ENCODE peak calls at places on chromosomes 3 and 15, in seven cellular contexts. V, C, Y, E, G, D and R are unnamed samples.

GRCh38 chr3:184351511-184352148 is 9.8 kb downstream of the CLCN2 start:
- DNase-seq in G (no peak), Y (no peak), C (no peak), D (no peak), V (no peak), E (no peak), R (no peak)

GRCh38 chr15:35907507-35907906 is 361.5 kb upstream of the DPH6 start:
- DNase-seq in G (no peak), D (peak), V (no peak), Y (no peak), E (peak), C (no peak), R (no peak)

GRCh38 chr15:85142324-85142723 is 160.7 kb downstream of the PDE8A start:
- DNase-seq in C (peak), G (peak), V (no peak), Y (no peak), E (peak), D (peak), R (no peak)

GRCh38 chr3:4734454-4734853 is 241.3 kb downstream of the ITPR1 start:
- DNase-seq in E (no peak), V (no peak), G (no peak), C (no peak), Y (no peak), D (no peak), R (no peak)

GRCh38 chr3:127320529-127321121 is 32.8 kb upstream of the PRR20G start:
- DNase-seq in V (no peak), C (no peak), E (peak), G (no peak), Y (peak), D (no peak), R (no peak)

GRCh38 chr3:112653881-112654300 is 12.9 kb upstream of the CCDC80 start:
- DNase-seq in D (peak), V (no peak), E (peak), Y (no peak), C (peak), G (peak), R (no peak)

GRCh38 chr15:35019401-35020327 is 31.6 kb upstream of the ZNF770 start:
- DNase-seq in Y (no peak), G (peak), C (peak), V (no peak), E (peak), D (peak), R (peak)

GRCh38 chr3:20380310-20380709 is 194.3 kb upstream of the SGO1 start:
- DNase-seq in C (no peak), Y (no peak), G (no peak), E (no peak), V (no peak), D (no peak), R (no peak)

GRCh38 chr3:40417845-40418543 is 31.0 kb downstream of the ENTPD3 start:
- DNase-seq in Y (no peak), C (no peak), D (no peak), E (no peak), V (no peak), G (no peak), R (peak)

GRCh38 chr15:40182358-40183029 is 21.6 kb downstream of the BUB1B start:
- DNase-seq in E (no peak), V (no peak), C (no peak), Y (no peak), D (no peak), G (no peak), R (no peak)

GRCh38 chr3:135889417-135889816 is 76.1 kb upstream of the PPP2R3A start:
- DNase-seq in Y (no peak), E (no peak), C (no peak), V (no peak), D (no peak), G (no peak), R (no peak)

GRCh38 chr15:71743861-71744382 is 66.4 kb upstream of the NR2E3 start:
- DNase-seq in C (peak), Y (peak), V (peak), E (peak), G (no peak), D (peak), R (no peak)

GRCh38 chr3:191959876-191960418 is 499.0 kb downstream of the PYDC2 start:
- DNase-seq in Y (peak), E (no peak), G (peak), D (no peak), V (no peak), C (no peak), R (no peak)

GRCh38 chr15:62835351-62835750 is 207.2 kb upstream of the TPM1 start:
- DNase-seq in Y (no peak), C (no peak), V (no peak), G (no peak), E (no peak), D (no peak), R (no peak)

GRCh38 chr3:54970895-54971294 is 43.0 kb upstream of the LRTM1 start:
- DNase-seq in C (no peak), D (peak), V (no peak), G (peak), E (peak), Y (no peak), R (no peak)

GRCh38 chr3:127740136-127740915 is 67.6 kb downstream of the ABTB1 start:
- DNase-seq in E (no peak), G (no peak), V (no peak), C (no peak), Y (no peak), D (no peak), R (no peak)

GRCh38 chr3:171846594-171846993 is 3.4 kb downstream of the TMEM212 start:
- DNase-seq in V (no peak), E (peak), Y (no peak), G (peak), D (peak), C (no peak), R (no peak)

GRCh38 chr15:78233496-78233895 is 869 bp downstream of the ACSBG1 start:
- DNase-seq in E (no peak), V (no peak), C (no peak), Y (no peak), G (no peak), D (no peak), R (no peak)

GRCh38 chr15:40052604-40053003 is 13.6 kb upstream of the SRP14 start:
- DNase-seq in D (no peak), G (no peak), V (no peak), C (no peak), Y (no peak), E (no peak), R (no peak)

GRCh38 chr3:139797724-139798343 is 120.1 kb upstream of the NMNAT3 start:
- DNase-seq in G (peak), E (peak), C (peak), V (peak), D (peak), Y (peak), R (no peak)

GRCh38 chr3:72144773-72145505 is 360.0 kb upstream of the PROK2 start:
- DNase-seq in Y (no peak), G (no peak), E (no peak), V (no peak), D (no peak), C (no peak), R (no peak)

GRCh38 chr3:65619391-65620298 is 419.1 kb downstream of the MAGI1 start:
- DNase-seq in D (peak), V (no peak), Y (no peak), G (peak), E (peak), C (no peak), R (no peak)

DNA sequence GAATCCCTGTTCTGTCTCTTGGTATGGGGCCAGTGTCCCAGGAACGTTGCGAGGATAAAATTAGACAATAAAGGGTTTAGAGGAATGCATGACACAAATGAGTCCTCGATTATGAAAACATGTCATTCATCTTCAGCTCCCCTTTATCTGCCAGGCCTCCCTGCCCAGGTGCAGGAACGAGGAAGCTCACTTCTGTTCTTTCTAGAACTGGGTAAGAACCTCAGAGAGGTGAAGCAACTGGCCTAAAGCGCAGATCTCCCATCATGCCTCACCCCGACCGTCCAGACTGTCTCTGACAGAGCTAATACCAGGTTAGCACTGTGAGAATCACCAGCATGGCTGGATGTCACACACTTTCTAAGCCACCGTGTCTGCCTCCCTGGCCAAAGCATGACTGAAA is 1.5 kb upstream of the ITIH1 start:
- DNase-seq in Y (no peak), G (no peak), D (no peak), C (no peak), E (no peak), V (no peak), R (no peak)
- H2AFZ ChIP-seq in Y (peak), G (peak), D (no peak), C (no peak), E (no peak), V (peak), R (no peak)

GRCh38 chr3:81740731-81741130 is 20.7 kb downstream of the GBE1 start:
- DNase-seq in C (no peak), E (no peak), D (no peak), G (no peak), Y (no peak), V (no peak), R (no peak)

GRCh38 chr3:81742581-81742980 is 18.9 kb downstream of the GBE1 start:
- DNase-seq in E (peak), D (no peak), V (no peak), C (no peak), G (no peak), Y (no peak), R (no peak)

GRCh38 chr3:81741214-81741613 is 20.2 kb downstream of the GBE1 start:
- DNase-seq in Y (no peak), E (peak), C (no peak), V (no peak), D (peak), G (peak), R (no peak)

GRCh38 chr3:81743096-81744025 is 18.1 kb downstream of the GBE1 start:
- DNase-seq in E (peak), D (peak), G (peak), V (no peak), Y (no peak), C (no peak), R (peak)

GRCh38 chr3:81744366-81744765 is 17.1 kb downstream of the GBE1 start:
- DNase-seq in C (no peak), G (peak), E (peak), Y (no peak), D (peak), V (no peak), R (peak)
- H2AFZ ChIP-seq in C (no peak), G (no peak), E (no peak), Y (no peak), D (no peak), V (no peak), R (peak)

DNA sequence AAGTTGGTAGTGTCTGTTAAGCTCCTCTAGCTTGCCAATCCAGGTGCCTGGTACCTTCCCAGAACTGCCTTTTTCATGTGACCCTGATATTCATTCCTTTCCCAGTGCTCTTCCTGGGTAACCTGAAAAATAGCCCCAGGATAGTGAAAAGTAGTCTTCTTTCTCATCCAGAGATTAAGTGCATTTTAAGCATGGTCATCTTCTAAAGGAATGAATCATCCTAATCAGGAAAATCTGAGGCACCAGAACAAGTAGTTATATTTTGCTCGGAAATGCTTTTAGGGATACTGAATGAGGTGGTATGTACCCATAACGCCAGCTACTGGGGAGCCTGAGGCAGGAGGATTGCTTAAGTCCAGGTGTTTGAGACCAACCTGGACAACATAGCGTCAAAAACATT is 23.1 kb upstream of the PDCD6IP start:
- DNase-seq in D (no peak), C (no peak), G (no peak), V (no peak), Y (no peak), E (peak), R (no peak)
- H2AFZ ChIP-seq in D (no peak), C (no peak), G (no peak), V (no peak), Y (no peak), E (no peak), R (no peak)

DNA sequence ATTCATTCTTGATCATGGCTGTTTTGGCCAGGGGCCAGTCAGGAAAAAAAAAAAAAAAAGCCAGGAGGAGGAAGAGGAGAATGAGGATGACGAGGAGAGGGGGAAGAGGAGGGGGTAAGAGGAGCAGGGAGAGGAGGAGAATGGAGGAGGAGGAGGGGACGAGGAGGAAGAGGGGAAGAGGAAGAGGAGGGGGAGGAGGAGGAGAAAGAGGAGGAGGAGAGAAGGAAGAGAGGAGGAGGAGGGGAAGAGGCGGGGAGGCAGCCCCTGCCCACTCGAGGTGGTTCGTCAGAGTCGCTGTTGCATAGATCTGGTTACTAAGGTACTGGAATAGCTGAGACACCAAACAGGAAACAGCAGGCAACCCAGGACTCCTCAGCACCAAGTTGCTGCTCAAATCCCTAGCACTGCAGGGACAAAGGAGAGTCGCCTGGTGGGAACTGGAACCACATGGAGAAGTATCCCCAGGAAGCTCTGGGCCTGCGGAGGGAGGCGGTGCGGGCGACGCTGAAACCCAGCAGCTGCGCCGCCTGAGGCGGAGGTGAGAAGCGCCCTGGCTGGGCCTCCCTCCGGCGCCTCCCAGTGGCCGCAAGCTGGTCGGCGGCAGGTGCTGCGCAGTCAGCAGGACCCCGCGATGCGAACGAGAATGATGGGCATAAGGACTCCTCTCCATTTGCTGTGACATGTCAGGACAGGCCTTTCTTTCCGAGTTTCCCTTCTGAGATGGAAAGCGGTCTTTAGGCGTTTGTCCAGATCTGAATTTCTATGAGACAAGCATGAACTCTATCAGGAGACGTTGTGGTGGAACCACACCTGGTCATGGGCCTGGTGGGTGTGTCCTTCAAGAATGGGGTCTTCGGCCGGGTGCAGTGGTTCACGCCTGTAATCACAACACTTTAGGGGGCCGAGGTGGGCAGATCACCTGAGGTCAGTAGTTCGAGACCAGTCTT is 17.5 kb downstream of the FAM240A start:
- DNase-seq in D (peak), E (peak), V (peak), G (peak), C (peak), Y (peak), R (no peak)
- H2AFZ ChIP-seq in D (peak), E (peak), V (peak), G (peak), C (peak), Y (peak), R (peak)

DNA sequence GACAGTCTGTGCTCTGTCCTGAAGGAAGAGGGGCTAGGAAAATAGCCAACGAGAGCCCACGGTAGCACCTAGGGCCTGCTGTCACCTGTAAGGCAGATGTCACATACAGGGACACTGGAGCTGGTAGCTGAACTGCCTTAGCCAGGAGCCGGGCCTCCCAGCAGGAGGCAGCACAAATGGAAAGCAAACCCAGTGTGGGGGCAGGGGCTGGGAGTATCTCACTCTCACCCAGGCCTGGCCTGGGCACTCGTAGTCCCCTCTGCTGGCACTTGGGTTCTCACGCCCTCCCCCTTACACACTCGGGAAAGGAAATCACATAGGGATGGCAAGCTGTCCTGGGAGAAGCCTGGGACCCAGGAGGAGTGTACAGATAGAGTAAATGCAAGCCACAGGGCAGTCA is 173.1 kb upstream of the CHRNA7 start:
- DNase-seq in G (no peak), C (no peak), E (no peak), D (no peak), Y (peak), V (no peak), R (no peak)
- H2AFZ ChIP-seq in G (no peak), C (no peak), E (no peak), D (no peak), Y (no peak), V (no peak), R (no peak)

GRCh38 chr3:13896473-13897154 is 16.7 kb upstream of the WNT7A start:
- DNase-seq in G (peak), V (peak), D (peak), C (peak), E (peak), Y (peak), R (no peak)
- H2AFZ ChIP-seq in G (no peak), V (no peak), D (peak), C (no peak), E (peak), Y (no peak), R (peak)